ENCODE peak calls at places on chromosome 17, in eight cellular contexts. Y is LoVo, F is NCI-H748 treated with DMSO at 0.1 percent for 48 hours, X is cardiac fibroblast, H is midbrain, M is A549, E is epithelial cell of esophagus, D is NCI-H1105 treated with DMSO at 0.1 percent for 48 hours. Q is an unnamed sample.

GRCh38 chr17:57535652-57536018 is 209.5 kb downstream of the CCDC182 start:
- DNase-seq in X (no peak), Y (no peak), E (no peak), M (peak; percentile 52), D (peak; percentile 32), F (no peak), H (no peak), Q (no peak)

GRCh38 chr17:16432017-16432416 is 16.6 kb downstream of the TRPV2 start:
- DNase-seq in M (no peak), F (no peak), Y (no peak), X (no peak), E (no peak), D (no peak), H (no peak), Q (no peak)

GRCh38 chr17:7882068-7882467 is 6.5 kb upstream of the CHD3 start:
- DNase-seq in Y (no peak), F (no peak), E (no peak), M (no peak), D (peak; percentile 88), H (no peak), X (no peak), Q (no peak)

GRCh38 chr17:34370997-34371395 is 8.0 kb upstream of the CCL1 start:
- DNase-seq in H (no peak), F (no peak), D (no peak), E (peak; percentile 41), X (peak; percentile 36), M (no peak), Y (peak; percentile 32), Q (peak; percentile 0)

GRCh38 chr17:1714488-1714979 is 4.4 kb upstream of the TLCD2 start:
- DNase-seq in X (peak; percentile 99), M (peak; percentile 97), F (peak; percentile 10), Y (peak; percentile 93), H (peak; percentile 71), E (peak; percentile 94), D (no peak), Q (peak; percentile 97)

GRCh38 chr17:76827736-76828135 is 40.5 kb upstream of the MGAT5B start:
- DNase-seq in X (no peak), M (no peak), F (no peak), D (no peak), H (no peak), Y (no peak), E (no peak), Q (peak; percentile 41)

GRCh38 chr17:15999974-16000827 is 577 bp downstream of the TTC19 start:
- DNase-seq in H (no peak), Y (no peak), D (peak; percentile 56), X (peak; percentile 35), M (peak; percentile 48), F (no peak), E (peak; percentile 44), Q (peak; percentile 30)

GRCh38 chr17:313231-313630 is 39.4 kb downstream of the RPH3AL start:
- DNase-seq in M (no peak), F (no peak), D (no peak), E (no peak), X (no peak), Y (no peak), H (no peak), Q (no peak)

GRCh38 chr17:77572065-77572601 is 386.4 kb upstream of the TNRC6C start:
- DNase-seq in E (no peak), D (no peak), X (no peak), M (no peak), H (no peak), F (no peak), Y (no peak), Q (no peak)

GRCh38 chr17:61404702-61405046 is 5.0 kb downstream of the TBX2 start:
- DNase-seq in E (no peak), Y (no peak), H (no peak), D (no peak), X (peak; percentile 38), F (no peak), M (no peak), Q (no peak)

GRCh38 chr17:30235386-30236296 is at the start of gene SLC6A4:
- DNase-seq in D (peak; percentile 9), F (no peak), Y (no peak), H (no peak), M (no peak), X (no peak), E (peak; percentile 24), Q (no peak)

GRCh38 chr17:59776577-59776976 is 69.1 kb downstream of the VMP1 start:
- DNase-seq in X (no peak), Y (no peak), H (no peak), D (no peak), E (no peak), M (no peak), F (no peak), Q (no peak)

GRCh38 chr17:6279659-6280058 is 155.3 kb downstream of the AIPL1 start:
- DNase-seq in M (peak; percentile 51), F (peak; percentile 91), D (peak; percentile 82), X (no peak), Y (peak; percentile 19), H (no peak), E (peak; percentile 77), Q (peak; percentile 79)

GRCh38 chr17:68398731-68399637 is 58.3 kb downstream of the WIPI1 start:
- DNase-seq in Y (peak; percentile 56), E (peak; percentile 46), M (peak; percentile 82), F (peak; percentile 39), D (no peak), H (peak; percentile 4), X (peak; percentile 88), Q (peak; percentile 82)

GRCh38 chr17:78796134-78796900 is 14.2 kb upstream of the CYTH1 start:
- DNase-seq in X (no peak), Y (no peak), E (no peak), F (no peak), D (no peak), M (no peak), H (no peak), Q (no peak)

GRCh38 chr17:59185997-59186396 is 23.8 kb upstream of the SMG8 start:
- DNase-seq in F (no peak), D (no peak), Y (no peak), X (no peak), H (no peak), M (no peak), E (no peak), Q (no peak)

GRCh38 chr17:61129876-61130275 is 269.8 kb upstream of the TBX2 start:
- DNase-seq in F (no peak), M (no peak), H (no peak), Y (no peak), E (no peak), D (no peak), X (peak; percentile 59), Q (no peak)